ENCODE peak calls at places on chromosomes 3 and 15, in eight cellular contexts. C is fibroblast of lung; U is cardiac muscle cell; D is NCI-H774; R is mucosa of descending colon; K is OCI-LY7; N is CD8-positive, alpha-beta T cell; Z is upper lobe of right lung. F is an unnamed sample.

GRCh38 chr3:136350132-136350531 is 100.0 kb downstream of the PCCB start:
- DNase-seq in C (peak), U (no peak), D (no peak), R (no peak), K (no peak), N (no peak), Z (no peak), F (peak)

GRCh38 chr3:195077611-195078540 is 193.1 kb downstream of the XXYLT1 start:
- DNase-seq in C (no peak), U (no peak), D (no peak), R (peak), K (no peak), N (no peak), Z (peak), F (peak)

GRCh38 chr3:16182183-16182582 is 7.7 kb downstream of the GALNT15 start:
- DNase-seq in C (no peak), U (no peak), D (no peak), R (no peak), K (no peak), N (no peak), Z (no peak), F (no peak)

GRCh38 chr3:4846529-4846928 is 132.7 kb upstream of the BHLHE40 start:
- DNase-seq in C (no peak), U (no peak), D (no peak), R (no peak), K (no peak), N (no peak), Z (no peak), F (no peak)

GRCh38 chr15:100867476-100867875 is 12.2 kb upstream of the ALDH1A3 start:
- DNase-seq in C (no peak), U (no peak), D (no peak), R (no peak), K (no peak), N (no peak), Z (no peak), F (no peak)

GRCh38 chr3:170815340-170815739 is 54.7 kb downstream of the RPL22L1 start:
- DNase-seq in C (no peak), U (peak), D (peak), R (peak), K (no peak), N (no peak), Z (no peak), F (no peak)

GRCh38 chr3:125120370-125121122 is 64.7 kb upstream of the HEG1 start:
- DNase-seq in C (no peak), U (no peak), D (no peak), R (no peak), K (no peak), N (no peak), Z (no peak), F (no peak)

GRCh38 chr3:189272500-189273119 is 100.8 kb downstream of the TPRG1 start:
- DNase-seq in C (peak), U (peak), D (no peak), R (no peak), K (peak), N (no peak), Z (no peak), F (no peak)

GRCh38 chr3:100319951-100320350 is 14.6 kb upstream of the NIT2 start:
- DNase-seq in C (no peak), U (no peak), D (no peak), R (no peak), K (no peak), N (no peak), Z (no peak), F (no peak)

GRCh38 chr3:135014575-135014974 is 219.5 kb downstream of the EPHB1 start:
- DNase-seq in C (no peak), U (no peak), D (no peak), R (no peak), K (no peak), N (no peak), Z (no peak), F (no peak)

GRCh38 chr15:72797338-72797689 is 13.8 kb upstream of the ADPGK start:
- DNase-seq in C (no peak), U (no peak), D (no peak), R (no peak), K (no peak), N (no peak), Z (no peak), F (no peak)

GRCh38 chr3:55452886-55453285 is 34.2 kb downstream of the WNT5A start:
- DNase-seq in C (no peak), U (no peak), D (no peak), R (no peak), K (no peak), N (no peak), Z (no peak), F (no peak)

GRCh38 chr3:142053835-142054234 is 95.5 kb downstream of the TFDP2 start:
- DNase-seq in C (no peak), U (no peak), D (no peak), R (no peak), K (no peak), N (no peak), Z (no peak), F (no peak)

GRCh38 chr3:106004137-106004600 is 135.4 kb upstream of the CBLB start:
- DNase-seq in C (peak), U (no peak), D (no peak), R (no peak), K (no peak), N (no peak), Z (no peak), F (no peak)

GRCh38 chr3:106822204-106822603 is 555.0 kb upstream of the CCDC54 start:
- DNase-seq in C (no peak), U (no peak), D (no peak), R (no peak), K (no peak), N (no peak), Z (no peak), F (no peak)

GRCh38 chr15:25597576-25597975 is 158.8 kb upstream of the UBE3A start:
- DNase-seq in C (no peak), U (no peak), D (no peak), R (no peak), K (no peak), N (no peak), Z (no peak), F (no peak)

GRCh38 chr15:43800286-43801136 is at the start of gene HYPK:
- DNase-seq in C (peak), U (peak), D (peak), R (peak), K (peak), N (peak), Z (peak), F (peak)

GRCh38 chr15:73677146-73677607 is 7.0 kb upstream of the CD276 start:
- DNase-seq in C (peak), U (peak), D (peak), R (peak), K (peak), N (peak), Z (no peak), F (peak)

GRCh38 chr15:97598353-97598798 is 362.1 kb upstream of the ARRDC4 start:
- DNase-seq in C (no peak), U (no peak), D (no peak), R (no peak), K (no peak), N (no peak), Z (no peak), F (no peak)

GRCh38 chr3:134846943-134847342 is 51.9 kb downstream of the EPHB1 start:
- DNase-seq in C (peak), U (peak), D (no peak), R (no peak), K (no peak), N (no peak), Z (no peak), F (no peak)

GRCh38 chr3:45095916-45096526 is 50.2 kb downstream of the CDCP1 start:
- DNase-seq in C (peak), U (no peak), D (no peak), R (no peak), K (no peak), N (no peak), Z (no peak), F (peak)

GRCh38 chr15:42727740-42728355 is 9.1 kb downstream of the CDAN1 start:
- DNase-seq in C (no peak), U (no peak), D (no peak), R (no peak), K (no peak), N (no peak), Z (peak), F (no peak)

GRCh38 chr3:51940648-51941421 is 869 bp downstream of the RRP9 start:
- DNase-seq in C (peak), U (no peak), D (no peak), R (no peak), K (no peak), N (no peak), Z (peak), F (peak)

GRCh38 chr3:88059380-88060160 is 515 bp downstream of the ZNF654 start:
- DNase-seq in C (no peak), U (no peak), D (no peak), R (peak), K (no peak), N (no peak), Z (no peak), F (peak)

GRCh38 chr3:128052831-128053419 is 688 bp downstream of the SEC61A1 start:
- DNase-seq in C (peak), U (peak), D (no peak), R (no peak), K (no peak), N (no peak), Z (no peak), F (no peak)

GRCh38 chr3:40546811-40547210 is 22.1 kb downstream of the ZNF621 start:
- DNase-seq in C (peak), U (no peak), D (no peak), R (no peak), K (no peak), N (no peak), Z (no peak), F (no peak)

GRCh38 chr3:127446756-127447155 is 143.8 kb downstream of the TPRA1 start:
- DNase-seq in C (no peak), U (no peak), D (no peak), R (no peak), K (no peak), N (no peak), Z (peak), F (peak)

GRCh38 chr15:29377141-29377540 is 107.5 kb upstream of the NSMCE3 start:
- DNase-seq in C (no peak), U (no peak), D (no peak), R (no peak), K (no peak), N (no peak), Z (no peak), F (no peak)

GRCh38 chr15:98853593-98854420 is 153.8 kb downstream of the PGPEP1L start:
- DNase-seq in C (peak), U (peak), D (no peak), R (peak), K (no peak), N (no peak), Z (peak), F (peak)

GRCh38 chr3:184255291-184256039 is 5.9 kb downstream of the CAMK2N2 start:
- DNase-seq in C (no peak), U (no peak), D (no peak), R (no peak), K (no peak), N (no peak), Z (peak), F (no peak)

GRCh38 chr3:197354195-197355059 is 56.0 kb upstream of the DLG1 start:
- DNase-seq in C (peak), U (no peak), D (no peak), R (peak), K (peak), N (no peak), Z (peak), F (peak)

GRCh38 chr15:100925480-100925879 is 6.3 kb downstream of the LRRK1 start:
- DNase-seq in C (no peak), U (no peak), D (no peak), R (no peak), K (no peak), N (no peak), Z (no peak), F (no peak)

GRCh38 chr3:46851364-46852328 is 11.6 kb downstream of the MYL3 start:
- DNase-seq in C (no peak), U (no peak), D (no peak), R (no peak), K (no peak), N (no peak), Z (peak), F (no peak)

GRCh38 chr15:99097441-99098410 is 7.2 kb upstream of the SYNM start:
- DNase-seq in C (no peak), U (no peak), D (no peak), R (no peak), K (no peak), N (no peak), Z (no peak), F (no peak)

GRCh38 chr3:18556503-18556902 is 131.4 kb upstream of the SATB1 start:
- DNase-seq in C (no peak), U (no peak), D (no peak), R (no peak), K (no peak), N (peak), Z (no peak), F (no peak)

GRCh38 chr15:48643236-48643635 is 2.3 kb downstream of the FBN1 start:
- DNase-seq in C (no peak), U (no peak), D (no peak), R (no peak), K (no peak), N (no peak), Z (no peak), F (no peak)

GRCh38 chr15:67240235-67241131 is 14.0 kb downstream of the AAGAB start:
- DNase-seq in C (no peak), U (peak), D (peak), R (no peak), K (peak), N (peak), Z (no peak), F (no peak)

GRCh38 chr3:130300888-130301287 is 44.6 kb upstream of the COL6A5 start:
- DNase-seq in C (no peak), U (no peak), D (no peak), R (no peak), K (no peak), N (no peak), Z (no peak), F (no peak)

GRCh38 chr3:63661242-63661641 is 8.8 kb downstream of the SNTN start:
- DNase-seq in C (peak), U (peak), D (no peak), R (no peak), K (peak), N (no peak), Z (no peak), F (no peak)

GRCh38 chr3:4492240-4493007 is 724 bp upstream of the ITPR1 start:
- DNase-seq in C (peak), U (peak), D (no peak), R (peak), K (peak), N (peak), Z (peak), F (peak)